ENCODE peak calls at places on chromosome X, in eight cellular contexts. U is heart right ventricle, O is lower lobe of right lung, W is fibroblast of pulmonary artery, V is omental fat pad, H is tibial artery, J is MCF 10A, Z is neural progenitor cell. D is an unnamed sample.

GRCh38 chrX:103376118-103376978 is at the start of gene BEX3:
- DNase-seq in H (peak; percentile 70), J (peak; percentile 29), W (peak; percentile 72), V (no peak), O (peak; percentile 68), U (peak; percentile 28), Z (peak; percentile 77), D (peak; percentile 51)

GRCh38 chrX:95903490-95903889 is 781.2 kb upstream of the DIAPH2 start:
- DNase-seq in Z (peak; percentile 20), O (no peak), U (no peak), J (peak; percentile 14), W (peak; percentile 13), V (no peak), H (no peak), D (no peak)

GRCh38 chrX:101265869-101266428 is 25.2 kb downstream of the TAF7L start:
- DNase-seq in W (peak; percentile 58), Z (no peak), V (no peak), H (no peak), O (no peak), U (no peak), J (peak; percentile 13), D (no peak)

GRCh38 chrX:41334866-41335589 is 1.1 kb downstream of the DDX3X start:
- DNase-seq in W (peak; percentile 64), H (peak; percentile 80), J (peak; percentile 67), V (no peak), O (peak; percentile 61), U (peak; percentile 64), Z (no peak), D (peak; percentile 23)

GRCh38 chrX:74280759-74281158 is 23.2 kb upstream of the ZCCHC13 start:
- DNase-seq in V (no peak), W (no peak), Z (no peak), H (no peak), J (no peak), O (no peak), U (no peak), D (no peak)

GRCh38 chrX:41655631-41656030 is 33.1 kb upstream of the GPR34 start:
- DNase-seq in J (peak; percentile 25), O (no peak), H (no peak), Z (no peak), W (peak; percentile 3), V (no peak), U (no peak), D (no peak)

GRCh38 chrX:47358387-47359065 is 11.9 kb upstream of the ZNF157 start:
- DNase-seq in V (no peak), U (no peak), Z (no peak), W (peak; percentile 6), J (no peak), O (no peak), H (no peak), D (no peak)

GRCh38 chrX:54415534-54416350 is 24.5 kb upstream of the TSR2 start:
- DNase-seq in W (no peak), Z (peak; percentile 51), J (no peak), O (no peak), H (no peak), V (no peak), U (no peak), D (no peak)

GRCh38 chrX:39869846-39870601 is 227.7 kb downstream of the BCOR start:
- DNase-seq in H (no peak), U (no peak), V (no peak), O (no peak), Z (no peak), W (peak; percentile 52), J (peak; percentile 79), D (no peak)

GRCh38 chrX:1152090-1152489 is 60.4 kb downstream of the CRLF2 start:
- DNase-seq in O (no peak), H (peak; percentile 60), U (no peak), V (no peak), J (no peak), W (no peak), Z (no peak), D (no peak)

GRCh38 chrX:103153661-103154060 is 60.7 kb upstream of the NXF3 start:
- DNase-seq in W (no peak), O (no peak), U (no peak), H (no peak), Z (no peak), J (no peak), V (no peak), D (no peak)

GRCh38 chrX:54492340-54492739 is 3.7 kb downstream of the FGD1 start:
- DNase-seq in W (peak; percentile 49), J (peak; percentile 60), O (no peak), H (peak; percentile 81), V (no peak), Z (no peak), U (no peak), D (no peak)

GRCh38 chrX:140467211-140467610 is 37.7 kb downstream of the SOX3 start:
- DNase-seq in J (peak; percentile 30), H (no peak), V (no peak), W (no peak), U (no peak), O (no peak), Z (no peak), D (no peak)

GRCh38 chrX:138925330-138925729 is 213.8 kb upstream of the FGF13 start:
- DNase-seq in Z (no peak), U (no peak), O (no peak), H (no peak), J (peak; percentile 89), W (peak; percentile 47), V (no peak), D (no peak)

GRCh38 chrX:39854772-39855747 is 242.7 kb downstream of the BCOR start:
- DNase-seq in W (no peak), V (no peak), Z (no peak), O (no peak), J (no peak), U (no peak), H (no peak), D (no peak)

DNA sequence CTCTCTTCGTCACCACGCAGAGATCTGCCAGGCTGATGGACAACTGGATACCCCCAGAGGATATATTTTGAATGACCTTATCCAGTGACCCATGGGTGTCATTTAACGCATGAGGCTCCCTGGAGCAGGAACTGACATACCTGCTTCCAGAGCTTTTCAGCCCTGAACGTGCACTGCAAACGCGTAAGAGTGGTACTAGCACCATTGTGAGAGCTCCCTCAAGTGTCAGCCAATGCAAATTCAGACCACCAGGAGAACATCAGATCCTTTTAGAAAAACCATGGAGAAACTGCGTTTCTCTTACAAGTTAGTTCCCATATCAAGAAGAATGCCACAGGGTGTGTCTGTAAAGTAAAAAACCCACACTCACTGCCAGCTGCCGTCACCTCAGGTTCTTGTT is 7.3 kb downstream of the TREX2 start:
- DNase-seq in W (peak; percentile 53), V (no peak), Z (peak; percentile 44), J (no peak), U (no peak), H (no peak), O (no peak), D (no peak)
- TF ChIP-seq CTCF in W (peak; percentile 51), V (no peak), Z (peak; percentile 46), J (no peak), U (peak; percentile 56), H (peak; percentile 15), O (no peak), D (no peak)

DNA sequence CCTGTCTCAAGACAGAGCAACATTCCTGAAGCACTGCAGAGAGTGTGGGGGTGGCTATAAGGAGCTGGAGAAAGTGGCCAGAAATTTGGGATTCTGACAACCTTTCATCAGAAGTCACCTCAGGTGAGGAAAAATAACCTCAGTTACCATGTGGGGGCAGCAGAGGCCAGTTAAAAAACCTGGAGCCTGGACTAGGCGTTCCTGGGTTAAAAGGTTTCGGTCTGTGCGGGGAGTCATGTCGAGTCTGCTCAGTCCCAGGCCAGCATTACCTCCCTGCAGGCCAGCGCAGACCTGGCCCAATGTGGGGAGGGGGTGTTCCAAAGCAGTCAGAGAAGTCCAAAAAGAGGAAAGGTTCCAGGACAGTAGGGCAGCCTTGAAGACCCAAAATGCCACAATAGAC is 10.9 kb upstream of the NALF2 start:
- DNase-seq in H (no peak), U (peak; percentile 14), O (no peak), J (peak; percentile 71), W (peak; percentile 21), Z (peak; percentile 69), V (no peak), D (no peak)
- TF ChIP-seq CTCF in H (no peak), U (peak; percentile 54), O (peak; percentile 35), J (peak; percentile 69), W (peak; percentile 42), Z (peak; percentile 62), V (no peak), D (peak; percentile 52)

GRCh38 chrX:51395474-51395806 is 62.8 kb downstream of the NUDT10 start:
- DNase-seq in W (no peak), J (no peak), O (no peak), U (no peak), V (no peak), H (no peak), Z (no peak), D (no peak)

GRCh38 chrX:51395807-51396728 is 63.4 kb downstream of the NUDT10 start:
- DNase-seq in V (no peak), O (peak; percentile 39), U (peak; percentile 3), W (no peak), J (no peak), Z (no peak), H (no peak), D (no peak)
- TF ChIP-seq CTCF in V (no peak), O (no peak), U (peak; percentile 30), W (no peak), J (no peak), Z (peak; percentile 5), H (peak; percentile 33), D (peak; percentile 62)

DNA sequence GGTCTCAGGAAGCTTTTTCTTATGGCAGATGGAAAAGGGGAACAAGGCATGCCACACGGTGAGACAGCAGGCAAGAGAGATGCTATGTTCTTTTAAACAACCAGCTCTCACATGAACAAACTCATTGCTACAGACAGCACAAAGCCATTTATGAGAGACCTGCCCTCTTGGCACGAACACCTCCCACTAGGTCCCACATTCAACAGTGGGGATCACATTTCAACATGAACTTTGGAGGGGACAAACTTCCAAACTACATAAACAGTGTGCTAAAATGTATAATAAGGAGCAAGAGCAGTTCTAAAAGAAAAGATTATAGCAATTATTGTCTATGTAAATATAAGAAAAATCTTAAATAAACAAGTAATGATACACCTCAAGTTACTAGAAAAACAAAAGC is 391.8 kb upstream of the CPXCR1 start:
- DNase-seq in H (no peak), O (no peak), V (no peak), U (no peak), Z (no peak), J (no peak), W (no peak), D (no peak)
- TF ChIP-seq CTCF in H (no peak), O (no peak), V (no peak), U (no peak), Z (no peak), J (no peak), W (no peak), D (no peak)

GRCh38 chrX:53395605-53396298 is 26.7 kb downstream of the SMC1A start:
- DNase-seq in H (no peak), J (no peak), W (no peak), V (no peak), O (no peak), Z (no peak), U (no peak), D (no peak)
- TF ChIP-seq CTCF in H (no peak), J (no peak), W (no peak), V (no peak), O (no peak), Z (no peak), U (no peak), D (no peak)

GRCh38 chrX:15129412-15129811 is 140.5 kb downstream of the ASB9 start:
- DNase-seq in U (no peak), J (no peak), Z (no peak), O (no peak), W (no peak), V (no peak), H (no peak), D (no peak)

GRCh38 chrX:15128838-15129237 is 141.0 kb downstream of the ASB9 start:
- DNase-seq in U (no peak), V (no peak), H (no peak), O (no peak), J (no peak), Z (no peak), W (no peak), D (no peak)

GRCh38 chrX:15127010-15127409 is 142.9 kb downstream of the ASB9 start:
- DNase-seq in W (no peak), J (peak; percentile 11), H (no peak), O (no peak), Z (no peak), U (no peak), V (no peak), D (no peak)
- TF ChIP-seq CTCF in W (no peak), J (no peak), H (no peak), O (no peak), Z (peak; percentile 12), U (no peak), V (no peak), D (no peak)

D was measured in mesothelial cell of epicardium.